ENCODE peak calls at places on chromosomes 12 and 14, in six cellular contexts. J is left ventricle myocardium inferior, A is upper lobe of left lung, Z is HCT116, I is MM.1S, K is left lung. L is an unnamed sample.

GRCh38 chr14:22296722-22297121 is 292.3 kb downstream of the DAD1 start:
- DNase-seq in Z (no peak), A (no peak), J (no peak), I (peak), K (no peak), L (no peak)

GRCh38 chr12:123004287-123004686 is 23.8 kb downstream of the ARL6IP4 start:
- DNase-seq in J (no peak), A (no peak), Z (no peak), K (no peak), I (no peak), L (no peak)

GRCh38 chr14:103109789-103110415 is 13.4 kb upstream of the TNFAIP2 start:
- DNase-seq in Z (peak), I (no peak), A (peak), J (no peak), K (no peak), L (no peak)

GRCh38 chr14:89270439-89271227 is 146.4 kb downstream of the FOXN3 start:
- DNase-seq in K (peak), J (no peak), A (no peak), I (no peak), Z (no peak), L (peak)

GRCh38 chr14:35215110-35215872 is 76.9 kb upstream of the PSMA6 start:
- DNase-seq in Z (peak), K (no peak), J (no peak), I (no peak), A (no peak), L (no peak)

GRCh38 chr14:68955164-68955921 is 23.8 kb downstream of the ACTN1 start:
- DNase-seq in Z (no peak), I (no peak), A (no peak), K (no peak), J (no peak), L (no peak)

GRCh38 chr12:67482751-67483661 is 165.5 kb upstream of the DYRK2 start:
- DNase-seq in A (no peak), I (peak), J (peak), Z (no peak), K (peak), L (no peak)

GRCh38 chr12:9361879-9362326 is 153.7 kb upstream of the PZP start:
- DNase-seq in J (no peak), I (no peak), K (no peak), A (no peak), Z (no peak), L (no peak)

GRCh38 chr12:117350140-117350539 is 11.3 kb downstream of the NOS1 start:
- DNase-seq in K (no peak), Z (no peak), J (no peak), A (no peak), I (no peak), L (no peak)

GRCh38 chr12:94242871-94243270 is 94.5 kb downstream of the PLXNC1 start:
- DNase-seq in J (peak), K (peak), Z (no peak), A (no peak), I (no peak), L (no peak)

GRCh38 chr12:34404377-34405285 is 382.3 kb downstream of the ALG10 start:
- DNase-seq in J (peak), I (no peak), A (peak), K (peak), Z (no peak), L (peak)

GRCh38 chr14:103393687-103394626 is 8.7 kb downstream of the MARK3 start:
- DNase-seq in Z (no peak), A (no peak), J (no peak), K (no peak), I (no peak), L (no peak)

GRCh38 chr14:102375126-102375525 is 12.4 kb downstream of the TECPR2 start:
- DNase-seq in J (no peak), A (no peak), I (no peak), Z (no peak), K (no peak), L (no peak)

GRCh38 chr12:88360349-88360748 is 218.2 kb downstream of the TMTC3 start:
- DNase-seq in A (no peak), Z (no peak), J (no peak), K (no peak), I (no peak), L (no peak)

GRCh38 chr12:7374423-7375144 is 69.4 kb downstream of the CD163L1 start:
- DNase-seq in K (peak), I (peak), J (peak), A (peak), Z (peak), L (no peak)

GRCh38 chr14:104598461-104599273 is 5.9 kb downstream of the TMEM179 start:
- DNase-seq in A (peak), I (no peak), Z (no peak), K (peak), J (no peak), L (no peak)

GRCh38 chr12:7110661-7111060 is 1.6 kb upstream of the C1RL start:
- DNase-seq in A (no peak), K (peak), J (no peak), I (no peak), Z (no peak), L (no peak)

GRCh38 chr12:59322473-59322872 is 273.4 kb upstream of the SLC16A7 start:
- DNase-seq in A (no peak), J (no peak), Z (no peak), I (no peak), K (no peak), L (no peak)

GRCh38 chr12:123094349-123095073 is 56.4 kb downstream of the PITPNM2 start:
- DNase-seq in K (no peak), Z (peak), A (no peak), J (no peak), I (no peak), L (no peak)

GRCh38 chr12:69388371-69388770 is 28.8 kb downstream of the YEATS4 start:
- DNase-seq in J (no peak), A (no peak), I (peak), K (no peak), Z (peak), L (no peak)

GRCh38 chr14:31543969-31544799 is 17.0 kb upstream of the NUBPL start:
- DNase-seq in I (no peak), J (no peak), K (no peak), A (no peak), Z (peak), L (no peak)
- TF ChIP-seq CTCF in I (no peak), J (peak), K (no peak), A (no peak), Z (peak), L (no peak)

DNA sequence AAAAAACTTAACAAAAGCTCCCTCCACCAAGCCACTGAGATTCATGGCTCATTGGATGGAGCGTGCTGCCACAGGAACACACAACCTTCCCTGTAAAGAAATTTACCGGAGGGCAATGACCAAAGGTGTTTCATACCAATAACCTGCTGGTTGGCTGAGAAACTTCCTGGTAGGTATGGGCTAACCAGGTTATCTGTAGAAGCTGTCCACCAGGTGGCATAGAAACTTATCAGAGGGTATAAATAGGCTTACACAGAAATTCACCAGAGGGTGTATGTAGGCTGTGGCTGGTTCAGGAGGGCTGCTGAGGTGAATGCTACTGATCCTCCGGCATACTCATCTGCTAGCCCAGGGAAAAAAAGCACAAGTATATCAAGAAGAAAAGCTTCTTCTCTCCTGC is 27.1 kb upstream of the MTERF2 start:
- DNase-seq in I (peak), A (no peak), J (no peak), Z (peak), K (no peak), L (no peak)
- TF ChIP-seq CTCF in I (peak), A (no peak), J (peak), Z (peak), K (no peak), L (no peak)

GRCh38 chr12:102024765-102025164 is 37.0 kb downstream of the WASHC3 start:
- DNase-seq in I (no peak), Z (no peak), A (no peak), J (no peak), K (no peak), L (no peak)

GRCh38 chr12:102023343-102023930 is 38.4 kb downstream of the WASHC3 start:
- DNase-seq in A (no peak), Z (no peak), I (no peak), K (no peak), J (no peak), L (no peak)

GRCh38 chr12:102029148-102029547 is 32.6 kb downstream of the WASHC3 start:
- DNase-seq in K (no peak), I (no peak), J (no peak), A (no peak), Z (no peak), L (no peak)

GRCh38 chr12:102022286-102022685 is 39.5 kb downstream of the WASHC3 start:
- DNase-seq in I (no peak), K (no peak), Z (no peak), J (no peak), A (no peak), L (no peak)

GRCh38 chr12:102026728-102027127 is 35.1 kb downstream of the WASHC3 start:
- DNase-seq in Z (no peak), K (no peak), I (no peak), J (no peak), A (no peak), L (no peak)
- TF ChIP-seq CTCF in Z (peak), K (no peak), I (no peak), J (no peak), A (no peak), L (no peak)

DNA sequence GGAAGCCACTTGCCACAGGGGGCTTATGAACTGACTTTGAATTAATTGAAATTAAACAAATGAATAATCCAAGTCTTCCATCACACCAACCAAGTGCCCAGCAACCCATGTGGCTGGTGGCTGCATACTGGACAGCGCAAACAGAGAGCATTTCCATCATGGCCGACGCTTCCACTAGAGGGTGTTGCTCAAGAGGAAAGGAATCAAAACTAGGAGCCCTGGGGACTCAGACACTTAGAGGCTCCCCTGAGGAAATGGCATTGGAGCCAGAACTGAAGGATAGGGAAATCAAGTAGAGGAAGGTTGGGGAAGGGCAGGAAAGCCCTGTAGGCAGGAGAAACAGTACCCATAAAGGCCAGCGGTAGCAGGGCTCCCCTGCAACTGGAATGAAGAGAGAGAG is 50.6 kb upstream of the NUAK1 start:
- DNase-seq in I (no peak), K (no peak), A (no peak), Z (no peak), J (no peak), L (no peak)
- TF ChIP-seq CTCF in I (no peak), K (no peak), A (no peak), Z (no peak), J (no peak), L (no peak)

GRCh38 chr12:132921685-132922084 is 34.3 kb upstream of the CHFR start:
- DNase-seq in A (no peak), J (no peak), Z (peak), K (no peak), I (no peak), L (no peak)
- TF ChIP-seq CTCF in A (no peak), J (no peak), Z (peak), K (no peak), I (no peak), L (no peak)

DNA sequence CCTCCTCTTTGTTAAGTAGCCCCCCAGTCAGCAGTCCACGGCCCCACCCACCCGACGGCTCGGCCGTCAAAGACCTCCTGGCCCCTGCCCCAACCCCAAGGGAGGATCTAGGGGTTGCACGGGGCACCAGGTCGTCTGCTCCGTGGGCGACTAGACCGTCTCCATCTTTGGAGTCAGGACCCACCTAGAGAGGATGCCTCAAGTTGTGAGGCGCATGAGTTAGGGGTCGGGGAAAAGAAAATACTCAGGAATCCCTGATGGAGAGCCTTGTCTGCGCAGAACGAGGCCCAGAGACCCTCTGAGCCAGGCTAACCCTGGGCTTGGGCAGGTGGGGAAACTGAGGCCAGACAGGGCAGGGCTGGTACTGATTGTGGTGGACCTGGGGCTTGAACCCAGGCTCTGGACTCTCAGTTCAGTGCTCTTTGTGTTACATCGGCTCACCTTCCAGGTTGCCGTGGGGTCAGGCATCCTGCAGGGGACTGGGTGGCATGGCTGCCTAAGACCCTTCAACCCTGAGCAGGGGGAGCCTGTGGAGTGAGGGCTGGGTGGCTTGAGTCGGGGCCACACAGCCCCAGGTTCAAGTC is 838 bp downstream of the OTUB2 start:
- DNase-seq in K (no peak), Z (no peak), I (no peak), A (no peak), J (no peak), L (no peak)
- TF ChIP-seq CTCF in K (no peak), Z (no peak), I (no peak), A (no peak), J (no peak), L (no peak)

GRCh38 chr14:74476607-74477006 is 16.5 kb downstream of the NPC2 start:
- DNase-seq in A (no peak), Z (no peak), I (no peak), J (no peak), K (no peak), L (no peak)

GRCh38 chr14:74480051-74480450 is 13.1 kb downstream of the NPC2 start:
- DNase-seq in I (no peak), A (no peak), J (no peak), K (no peak), Z (no peak), L (no peak)

GRCh38 chr14:74475678-74476077 is 17.4 kb downstream of the NPC2 start:
- DNase-seq in Z (no peak), I (no peak), A (no peak), K (no peak), J (no peak), L (no peak)

GRCh38 chr14:74476107-74476506 is 17.0 kb downstream of the NPC2 start:
- DNase-seq in K (no peak), J (no peak), I (no peak), A (no peak), Z (no peak), L (no peak)

DNA sequence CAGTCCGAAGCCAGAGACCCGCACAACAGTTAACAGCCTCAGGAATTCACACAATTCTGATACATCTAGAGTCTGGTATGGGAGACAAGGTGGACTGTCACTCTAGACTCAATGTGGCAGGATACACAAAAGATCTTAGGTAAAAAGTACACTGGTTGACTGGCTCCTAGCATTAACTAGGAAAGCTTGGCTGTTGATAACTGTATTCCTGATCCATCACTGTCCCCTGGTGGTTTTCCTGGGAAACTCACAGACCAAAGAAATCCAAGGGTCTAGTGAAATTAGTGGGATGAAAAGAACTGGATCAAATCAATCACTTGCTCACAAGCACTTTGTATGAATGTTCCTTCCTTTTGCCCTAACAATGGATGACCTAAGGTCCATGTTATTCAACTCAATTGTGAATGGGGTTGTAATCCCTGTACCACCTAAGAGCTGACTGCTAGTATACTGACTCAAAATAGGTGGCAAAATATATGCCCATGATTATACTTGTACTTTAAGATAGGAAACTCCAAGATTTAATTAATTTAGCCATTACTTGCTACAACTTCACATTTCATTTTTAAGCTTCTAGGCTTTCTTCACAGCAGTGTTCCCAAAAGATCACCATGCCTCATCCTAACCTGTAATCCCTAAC is 14.0 kb downstream of the NPC2 start:
- DNase-seq in Z (no peak), I (no peak), A (no peak), J (no peak), K (no peak), L (no peak)
- TF ChIP-seq CTCF in Z (peak), I (peak), A (peak), J (peak), K (peak), L (no peak)

GRCh38 chr14:96178674-96179321 is 25.8 kb upstream of the BDKRB2 start:
- DNase-seq in Z (no peak), A (no peak), I (no peak), K (no peak), J (no peak), L (no peak)
- TF ChIP-seq CTCF in Z (no peak), A (no peak), I (no peak), K (no peak), J (no peak), L (no peak)

DNA sequence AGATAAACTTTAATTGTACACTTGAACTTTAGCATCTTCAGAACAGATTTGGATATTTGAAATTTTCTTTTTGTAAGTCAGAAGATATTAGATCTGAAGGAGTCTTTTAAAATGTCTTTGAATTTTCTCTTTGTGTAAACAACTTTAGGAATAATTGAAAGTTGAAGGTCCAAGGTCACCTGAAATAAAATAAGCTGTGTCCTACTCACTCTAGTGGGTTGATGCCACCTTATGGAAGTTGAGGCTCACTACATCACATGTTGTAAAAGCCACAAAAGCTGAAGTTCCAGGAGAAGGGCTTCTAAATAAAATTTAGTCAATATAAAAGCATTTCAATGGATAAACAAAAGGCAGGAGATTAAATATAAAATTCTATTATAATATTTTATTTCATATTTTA is 122.0 kb upstream of the ATXN7L3B start:
- DNase-seq in K (no peak), A (no peak), I (peak), Z (peak), J (no peak), L (no peak)
- TF ChIP-seq CTCF in K (no peak), A (peak), I (peak), Z (peak), J (peak), L (no peak)

DNA sequence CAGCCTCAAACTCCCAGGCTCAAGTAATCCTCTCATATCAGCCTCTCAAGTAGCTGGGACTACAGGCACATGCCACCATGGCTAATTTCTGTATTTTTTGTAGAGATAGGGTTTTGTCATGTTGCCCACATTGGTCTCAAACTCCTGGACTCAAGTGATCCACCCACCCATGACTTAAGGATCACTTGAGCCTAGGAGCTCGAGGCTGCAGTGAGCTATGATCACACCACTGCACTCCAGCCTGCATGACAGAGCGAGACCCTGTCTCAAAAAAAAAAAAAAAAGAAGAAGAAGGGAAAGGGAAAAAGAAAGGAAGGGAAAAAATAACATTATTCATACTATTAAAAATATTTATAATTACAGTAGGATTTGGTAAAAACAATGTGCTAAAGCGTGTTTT is 19.2 kb downstream of the EPS8 start:
- DNase-seq in Z (no peak), J (no peak), K (no peak), A (no peak), I (no peak), L (no peak)
- TF ChIP-seq CTCF in Z (no peak), J (no peak), K (no peak), A (no peak), I (no peak), L (no peak)

L was measured in activated B cell treated with CpG ODN at 0.5 μM for 24 hours.